ENCODE peak calls at places on chromosome 3, in seven cellular contexts. One of them, this sample, is unnamed.

GRCh38 chr3:89098964-89099585 is 8.3 kb upstream of the EPHA3 start:
- DNase-seq in IMR-90: peak; percentile 56
- DNase-seq in H9: peak; percentile 64
- DNase-seq in H1: no peak
- DNase-seq in neuronal stem cell: peak; percentile 42
- DNase-seq in mesenchymal stem cell: peak; percentile 65
- DNase-seq in trophoblast cell: peak; percentile 73
- DNase-seq in this sample: peak; percentile 76

GRCh38 chr3:185280572-185281365 is 26.9 kb upstream of the EHHADH start:
- DNase-seq in IMR-90: peak; percentile 70
- DNase-seq in H9: no peak
- DNase-seq in neuronal stem cell: no peak
- DNase-seq in H1: no peak
- DNase-seq in trophoblast cell: peak; percentile 79
- DNase-seq in mesenchymal stem cell: peak; percentile 75
- DNase-seq in this sample: peak; percentile 70

GRCh38 chr3:112333002-112333385 is at the start of gene CD200:
- DNase-seq in IMR-90: peak; percentile 16
- DNase-seq in H1: no peak
- DNase-seq in neuronal stem cell: peak; percentile 56
- DNase-seq in trophoblast cell: peak; percentile 42
- DNase-seq in mesenchymal stem cell: peak; percentile 32
- DNase-seq in H9: peak; percentile 67
- DNase-seq in this sample: peak; percentile 89

GRCh38 chr3:50242371-50242770 is 6.4 kb downstream of the GNAI2 start:
- DNase-seq in mesenchymal stem cell: no peak
- DNase-seq in neuronal stem cell: no peak
- DNase-seq in H1: no peak
- DNase-seq in H9: no peak
- DNase-seq in IMR-90: no peak
- DNase-seq in trophoblast cell: no peak
- DNase-seq in this sample: no peak

GRCh38 chr3:125006190-125006855 is 49.5 kb downstream of the HEG1 start:
- DNase-seq in trophoblast cell: no peak
- DNase-seq in IMR-90: no peak
- DNase-seq in mesenchymal stem cell: no peak
- DNase-seq in neuronal stem cell: no peak
- DNase-seq in H9: no peak
- DNase-seq in H1: no peak
- DNase-seq in this sample: no peak

GRCh38 chr3:71430941-71431552 is 152.5 kb downstream of the FOXP1 start:
- DNase-seq in H1: no peak
- DNase-seq in mesenchymal stem cell: no peak
- DNase-seq in neuronal stem cell: no peak
- DNase-seq in trophoblast cell: peak; percentile 77
- DNase-seq in H9: no peak
- DNase-seq in IMR-90: no peak
- DNase-seq in this sample: peak; percentile 26

GRCh38 chr3:9352917-9353823 is 9.7 kb upstream of the THUMPD3 start:
- DNase-seq in H1: peak; percentile 34
- DNase-seq in H9: peak; percentile 68
- DNase-seq in IMR-90: peak; percentile 79
- DNase-seq in mesenchymal stem cell: peak; percentile 77
- DNase-seq in neuronal stem cell: peak; percentile 43
- DNase-seq in trophoblast cell: peak; percentile 71
- DNase-seq in this sample: peak; percentile 79

GRCh38 chr3:71225285-71225684 is 358.2 kb downstream of the FOXP1 start:
- DNase-seq in H9: no peak
- DNase-seq in trophoblast cell: no peak
- DNase-seq in H1: no peak
- DNase-seq in mesenchymal stem cell: no peak
- DNase-seq in IMR-90: peak; percentile 73
- DNase-seq in neuronal stem cell: no peak
- DNase-seq in this sample: no peak

GRCh38 chr3:139110072-139110830 is 65.6 kb upstream of the PRR23C start:
- DNase-seq in IMR-90: no peak
- DNase-seq in mesenchymal stem cell: no peak
- DNase-seq in trophoblast cell: no peak
- DNase-seq in neuronal stem cell: no peak
- DNase-seq in H9: peak; percentile 10
- DNase-seq in H1: no peak
- DNase-seq in this sample: no peak

GRCh38 chr3:140319801-140320200 is 358.1 kb upstream of the TRIM42 start:
- DNase-seq in trophoblast cell: no peak
- DNase-seq in H1: no peak
- DNase-seq in H9: no peak
- DNase-seq in IMR-90: no peak
- DNase-seq in neuronal stem cell: no peak
- DNase-seq in mesenchymal stem cell: no peak
- DNase-seq in this sample: no peak

GRCh38 chr3:177284383-177284881 is 87.2 kb upstream of the TBL1XR1 start:
- DNase-seq in H1: peak; percentile 75
- DNase-seq in IMR-90: peak; percentile 49
- DNase-seq in neuronal stem cell: no peak
- DNase-seq in mesenchymal stem cell: peak; percentile 75
- DNase-seq in trophoblast cell: peak; percentile 68
- DNase-seq in H9: peak; percentile 94
- DNase-seq in this sample: peak; percentile 97

GRCh38 chr3:177329854-177330253 is 132.6 kb upstream of the TBL1XR1 start:
- DNase-seq in trophoblast cell: no peak
- DNase-seq in mesenchymal stem cell: no peak
- DNase-seq in H1: no peak
- DNase-seq in H9: no peak
- DNase-seq in IMR-90: no peak
- DNase-seq in neuronal stem cell: no peak
- DNase-seq in this sample: no peak

GRCh38 chr3:41202834-41203345 is 3.6 kb downstream of the CTNNB1 start:
- DNase-seq in H1: no peak
- DNase-seq in H9: no peak
- DNase-seq in mesenchymal stem cell: peak; percentile 78
- DNase-seq in IMR-90: peak; percentile 61
- DNase-seq in neuronal stem cell: no peak
- DNase-seq in trophoblast cell: peak; percentile 49
- DNase-seq in this sample: peak; percentile 84

GRCh38 chr3:12476238-12476897 is 7.9 kb upstream of the TSEN2 start:
- DNase-seq in mesenchymal stem cell: peak; percentile 57
- DNase-seq in trophoblast cell: no peak
- DNase-seq in IMR-90: peak; percentile 77
- DNase-seq in neuronal stem cell: no peak
- DNase-seq in H1: no peak
- DNase-seq in H9: no peak
- DNase-seq in this sample: no peak

GRCh38 chr3:46298871-46299607 is 54.9 kb upstream of the CCR2 start:
- DNase-seq in IMR-90: no peak
- DNase-seq in mesenchymal stem cell: no peak
- DNase-seq in neuronal stem cell: no peak
- DNase-seq in H9: no peak
- DNase-seq in trophoblast cell: no peak
- DNase-seq in H1: no peak
- DNase-seq in this sample: no peak

GRCh38 chr3:141334627-141335250 is 33.6 kb upstream of the ZBTB38 start:
- DNase-seq in H9: no peak
- DNase-seq in H1: no peak
- DNase-seq in IMR-90: no peak
- DNase-seq in neuronal stem cell: no peak
- DNase-seq in trophoblast cell: no peak
- DNase-seq in mesenchymal stem cell: no peak
- DNase-seq in this sample: peak; percentile 89

GRCh38 chr3:98827221-98827620 is 64.1 kb downstream of the ST3GAL6 start:
- DNase-seq in IMR-90: no peak
- DNase-seq in neuronal stem cell: no peak
- DNase-seq in H1: no peak
- DNase-seq in H9: no peak
- DNase-seq in mesenchymal stem cell: no peak
- DNase-seq in trophoblast cell: no peak
- DNase-seq in this sample: no peak

GRCh38 chr3:143056372-143056771 is 55.0 kb downstream of the U2SURP start:
- DNase-seq in H9: no peak
- DNase-seq in neuronal stem cell: no peak
- DNase-seq in mesenchymal stem cell: no peak
- DNase-seq in trophoblast cell: no peak
- DNase-seq in H1: no peak
- DNase-seq in IMR-90: no peak
- DNase-seq in this sample: no peak

GRCh38 chr3:117547956-117548550 is 838.5 kb downstream of the TUSC7 start:
- DNase-seq in H1: no peak
- DNase-seq in trophoblast cell: peak; percentile 87
- DNase-seq in neuronal stem cell: no peak
- DNase-seq in IMR-90: peak; percentile 83
- DNase-seq in H9: no peak
- DNase-seq in mesenchymal stem cell: peak; percentile 35
- DNase-seq in this sample: peak; percentile 26

GRCh38 chr3:192833177-192833890 is 84.3 kb downstream of the MB21D2 start:
- DNase-seq in H1: no peak
- DNase-seq in H9: no peak
- DNase-seq in IMR-90: peak; percentile 92
- DNase-seq in neuronal stem cell: no peak
- DNase-seq in mesenchymal stem cell: peak; percentile 90
- DNase-seq in trophoblast cell: no peak
- DNase-seq in this sample: no peak

GRCh38 chr3:79751703-79752102 is 16.1 kb downstream of the ROBO1 start:
- DNase-seq in mesenchymal stem cell: no peak
- DNase-seq in trophoblast cell: no peak
- DNase-seq in H9: no peak
- DNase-seq in H1: no peak
- DNase-seq in neuronal stem cell: no peak
- DNase-seq in IMR-90: no peak
- DNase-seq in this sample: no peak

GRCh38 chr3:185152433-185153169 is at the start of gene C3orf70:
- DNase-seq in neuronal stem cell: peak; percentile 54
- DNase-seq in H1: no peak
- DNase-seq in IMR-90: peak; percentile 44
- DNase-seq in mesenchymal stem cell: peak; percentile 65
- DNase-seq in H9: peak; percentile 49
- DNase-seq in trophoblast cell: peak; percentile 41
- DNase-seq in this sample: peak; percentile 63

DNA sequence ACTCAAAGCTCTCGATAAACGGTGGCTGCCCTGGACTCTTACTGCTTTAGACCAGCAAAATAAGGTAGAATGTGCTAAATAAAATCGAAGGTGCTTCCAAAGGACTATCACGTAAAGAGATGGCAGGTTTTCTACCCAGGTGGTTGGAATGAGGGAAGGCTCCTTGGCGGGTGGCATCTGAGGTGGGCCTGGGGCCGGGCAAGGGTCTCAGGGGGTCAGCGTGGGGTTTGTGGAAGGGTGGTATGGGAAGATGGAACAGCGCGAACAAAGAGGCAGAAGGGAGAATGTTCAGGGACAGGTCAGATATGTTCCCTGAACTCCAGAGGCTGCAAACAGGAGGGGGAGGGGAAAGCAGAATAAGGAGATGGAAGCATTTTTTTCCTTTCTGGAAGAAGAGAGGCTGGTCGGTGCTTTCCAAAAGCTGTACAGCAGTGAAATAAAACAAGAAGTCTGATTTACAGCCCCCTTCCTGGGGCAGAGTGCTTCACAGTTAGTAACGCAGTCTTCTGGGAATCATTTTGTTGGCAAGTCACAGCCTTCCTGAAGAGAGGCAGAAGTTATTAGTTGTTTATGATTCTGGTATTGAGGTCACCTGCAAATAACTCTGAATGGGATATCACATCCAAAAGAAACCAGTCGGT is 58.3 kb upstream of the ATG7 start:
- DNase-seq in trophoblast cell: no peak
- DNase-seq in neuronal stem cell: no peak
- DNase-seq in H9: no peak
- DNase-seq in H1: no peak
- DNase-seq in IMR-90: no peak
- DNase-seq in mesenchymal stem cell: no peak
- DNase-seq in this sample: no peak
- H3K18ac ChIP-seq in trophoblast cell: no peak overlapping the region
- H3K18ac ChIP-seq in neuronal stem cell: no peak overlapping the region
- H3K18ac ChIP-seq in H9: no peak overlapping the region
- H3K18ac ChIP-seq in H1: no peak overlapping the region
- H3K18ac ChIP-seq in IMR-90: no peak overlapping the region
- H3K18ac ChIP-seq in mesenchymal stem cell: no peak overlapping the region
- H3K18ac ChIP-seq in this sample: no peak overlapping the region

DNA sequence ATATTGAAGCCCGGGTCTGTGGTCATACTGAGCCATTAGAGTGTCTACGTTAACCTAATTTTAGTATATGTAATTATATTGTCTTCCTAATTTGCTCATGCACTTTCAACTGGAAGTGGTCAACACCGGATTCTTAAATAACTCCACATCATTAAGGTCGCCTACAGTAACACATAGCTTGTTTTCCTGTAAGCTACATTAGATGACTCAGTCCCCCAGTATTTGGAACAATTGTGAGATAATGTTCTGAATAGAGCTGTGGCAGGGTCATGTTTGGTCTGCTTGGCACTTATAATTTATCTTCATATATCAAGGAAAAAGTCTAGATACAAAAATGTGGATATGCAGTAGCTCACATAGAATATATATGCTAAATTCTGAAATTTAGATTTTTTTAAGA is 486.2 kb downstream of the IGSF11 start:
- DNase-seq in neuronal stem cell: no peak
- DNase-seq in IMR-90: no peak
- DNase-seq in H1: no peak
- DNase-seq in trophoblast cell: peak; percentile 36
- DNase-seq in mesenchymal stem cell: peak; percentile 22
- DNase-seq in H9: no peak
- DNase-seq in this sample: peak; percentile 57
- H3K4me2 ChIP-seq in neuronal stem cell: no peak overlapping the region
- H3K4me2 ChIP-seq in IMR-90: no peak overlapping the region
- H3K4me2 ChIP-seq in H1: no peak overlapping the region
- H3K4me2 ChIP-seq in trophoblast cell: no peak overlapping the region
- H3K4me2 ChIP-seq in mesenchymal stem cell: no peak overlapping the region
- H3K4me2 ChIP-seq in H9: no peak overlapping the region
- H3K4me2 ChIP-seq in this sample: no peak overlapping the region

GRCh38 chr3:172771672-172772071 is 21.1 kb downstream of the ECT2 start:
- DNase-seq in trophoblast cell: no peak
- DNase-seq in IMR-90: no peak
- DNase-seq in H9: no peak
- DNase-seq in neuronal stem cell: no peak
- DNase-seq in mesenchymal stem cell: no peak
- DNase-seq in H1: no peak
- DNase-seq in this sample: no peak

GRCh38 chr3:172770382-172770781 is 19.9 kb downstream of the ECT2 start:
- DNase-seq in H1: no peak
- DNase-seq in H9: no peak
- DNase-seq in IMR-90: no peak
- DNase-seq in mesenchymal stem cell: no peak
- DNase-seq in neuronal stem cell: no peak
- DNase-seq in trophoblast cell: no peak
- DNase-seq in this sample: no peak

GRCh38 chr3:172777901-172778300 is 27.4 kb downstream of the ECT2 start:
- DNase-seq in IMR-90: no peak
- DNase-seq in mesenchymal stem cell: peak; percentile 40
- DNase-seq in H9: no peak
- DNase-seq in H1: no peak
- DNase-seq in trophoblast cell: peak; percentile 48
- DNase-seq in neuronal stem cell: no peak
- DNase-seq in this sample: no peak

GRCh38 chr3:172776049-172776717 is 25.7 kb downstream of the ECT2 start:
- DNase-seq in mesenchymal stem cell: peak; percentile 48
- DNase-seq in IMR-90: peak; percentile 62
- DNase-seq in H1: no peak
- DNase-seq in H9: no peak
- DNase-seq in neuronal stem cell: no peak
- DNase-seq in trophoblast cell: peak; percentile 91
- DNase-seq in this sample: no peak
- H3K18ac ChIP-seq in mesenchymal stem cell: no peak overlapping the region
- H3K18ac ChIP-seq in IMR-90: no peak overlapping the region
- H3K18ac ChIP-seq in H1: no peak overlapping the region
- H3K18ac ChIP-seq in H9: no peak overlapping the region
- H3K18ac ChIP-seq in neuronal stem cell: no peak overlapping the region
- H3K18ac ChIP-seq in trophoblast cell: no peak overlapping the region
- H3K18ac ChIP-seq in this sample: no peak overlapping the region

GRCh38 chr3:21531909-21532308 is 219.1 kb downstream of the ZNF385D start:
- DNase-seq in H1: no peak
- DNase-seq in H9: no peak
- DNase-seq in trophoblast cell: no peak
- DNase-seq in neuronal stem cell: no peak
- DNase-seq in mesenchymal stem cell: no peak
- DNase-seq in IMR-90: no peak
- DNase-seq in this sample: no peak
- H3K4me2 ChIP-seq in H1: no peak overlapping the region
- H3K4me2 ChIP-seq in H9: no peak overlapping the region
- H3K4me2 ChIP-seq in trophoblast cell: no peak overlapping the region
- H3K4me2 ChIP-seq in neuronal stem cell: no peak overlapping the region
- H3K4me2 ChIP-seq in mesenchymal stem cell: no peak overlapping the region
- H3K4me2 ChIP-seq in IMR-90: no peak overlapping the region
- H3K4me2 ChIP-seq in this sample: no peak overlapping the region

This sample was measured in mesendoderm.